ENCODE peak calls at places on chromosome 22, in seven cellular contexts. Y is Peyer's patch, D is IMR-90, K is vagina, L is testis, I is A549, Z is adrenal gland. N is an unnamed sample.

GRCh38 chr22:36860821-36861659 is at the start of gene NCF4:
- DNase-seq in Y (no peak), D (no peak), K (no peak), L (peak; percentile 58), I (no peak), Z (peak; percentile 82), N (no peak)

GRCh38 chr22:22616636-22617035 is 27.8 kb upstream of the GGTLC2 start:
- DNase-seq in Y (no peak), D (no peak), K (no peak), L (no peak), I (peak; percentile 7), Z (no peak), N (no peak)

GRCh38 chr22:23144926-23145906 is at the start of gene RAB36:
- DNase-seq in Y (peak; percentile 98), D (peak; percentile 98), K (peak; percentile 97), L (peak; percentile 100), I (peak; percentile 90), Z (peak; percentile 100), N (peak; percentile 90)

GRCh38 chr22:28582806-28583205 is 96.8 kb downstream of the TTC28 start:
- DNase-seq in Y (no peak), D (peak; percentile 81), K (no peak), L (no peak), I (no peak), Z (no peak), N (no peak)

GRCh38 chr22:26161746-26162145 is 7.5 kb upstream of the SEZ6L start:
- DNase-seq in Y (no peak), D (no peak), K (no peak), L (no peak), I (no peak), Z (no peak), N (no peak)

GRCh38 chr22:45155050-45155840 is 8.5 kb upstream of the NUP50 start:
- DNase-seq in Y (no peak), D (peak; percentile 72), K (no peak), L (no peak), I (no peak), Z (no peak), N (no peak)

GRCh38 chr22:45262931-45263789 is 21.6 kb upstream of the UPK3A start:
- DNase-seq in Y (peak; percentile 54), D (no peak), K (no peak), L (no peak), I (no peak), Z (peak; percentile 63), N (no peak)

GRCh38 chr22:26516503-26516902 is 4.2 kb upstream of the TFIP11 start:
- DNase-seq in Y (no peak), D (no peak), K (no peak), L (no peak), I (no peak), Z (no peak), N (no peak)

GRCh38 chr22:26444777-26445176 is 15.7 kb downstream of the ASPHD2 start:
- DNase-seq in Y (no peak), D (no peak), K (no peak), L (no peak), I (no peak), Z (no peak), N (no peak)

GRCh38 chr22:27752771-27753170 is 48.8 kb downstream of the MN1 start:
- DNase-seq in Y (no peak), D (no peak), K (no peak), L (peak; percentile 40), I (no peak), Z (no peak), N (peak; percentile 45)

GRCh38 chr22:32142600-32142999 is 16.5 kb downstream of the C22orf42 start:
- DNase-seq in Y (no peak), D (no peak), K (no peak), L (peak; percentile 6), I (no peak), Z (no peak), N (no peak)

GRCh38 chr22:40244586-40244985 is 66.9 kb downstream of the TNRC6B start:
- DNase-seq in Y (no peak), D (no peak), K (no peak), L (no peak), I (no peak), Z (no peak), N (no peak)

GRCh38 chr22:42742940-42743339 is 22.3 kb upstream of the A4GALT start:
- DNase-seq in Y (no peak), D (no peak), K (no peak), L (peak; percentile 77), I (no peak), Z (no peak), N (no peak)

GRCh38 chr22:44025171-44026065 is 1.3 kb downstream of the PARVB start:
- DNase-seq in Y (no peak), D (no peak), K (no peak), L (peak; percentile 50), I (no peak), Z (no peak), N (no peak)

GRCh38 chr22:44701824-44702478 is at the start of gene PRR5:
- DNase-seq in Y (peak; percentile 91), D (peak; percentile 91), K (no peak), L (peak; percentile 66), I (peak; percentile 33), Z (peak; percentile 84), N (no peak)

GRCh38 chr22:44638966-44639739 is 62.9 kb upstream of the PRR5 start:
- DNase-seq in Y (peak; percentile 31), D (no peak), K (no peak), L (no peak), I (no peak), Z (no peak), N (no peak)

GRCh38 chr22:20773793-20774212 is at the start of gene SERPIND1:
- DNase-seq in Y (no peak), D (no peak), K (no peak), L (no peak), I (no peak), Z (no peak), N (no peak)

GRCh38 chr22:35135165-35135564 is 69.2 kb downstream of the ISX start:
- DNase-seq in Y (no peak), D (no peak), K (no peak), L (no peak), I (no peak), Z (no peak), N (no peak)

GRCh38 chr22:19853879-19854777 is 546 bp downstream of the GNB1L start:
- DNase-seq in Y (no peak), D (no peak), K (peak; percentile 90), L (peak; percentile 33), I (no peak), Z (peak; percentile 20), N (no peak)

GRCh38 chr22:25970348-25970995 is 198.8 kb upstream of the SEZ6L start:
- DNase-seq in Y (no peak), D (no peak), K (no peak), L (no peak), I (no peak), Z (no peak), N (no peak)

GRCh38 chr22:49725516-49725915 is 102.2 kb downstream of the BRD1 start:
- DNase-seq in Y (no peak), D (no peak), K (no peak), L (no peak), I (no peak), Z (no peak), N (no peak)
- TF ChIP-seq POLR2A in Y (no peak), D (no peak), K (no peak), L (no peak), I (no peak), Z (no peak), N (no peak)

GRCh38 chr22:31106651-31107205 is 640 bp downstream of the SELENOM start:
- DNase-seq in Y (peak; percentile 49), D (peak; percentile 55), K (no peak), L (no peak), I (no peak), Z (peak; percentile 56), N (no peak)

GRCh38 chr22:31106001-31106571 is 1.3 kb downstream of the SELENOM start:
- DNase-seq in Y (peak; percentile 55), D (no peak), K (no peak), L (no peak), I (no peak), Z (no peak), N (no peak)

GRCh38 chr22:31105282-31105929 is 2.0 kb downstream of the SELENOM start:
- DNase-seq in Y (no peak), D (no peak), K (no peak), L (no peak), I (no peak), Z (no peak), N (no peak)

GRCh38 chr22:31104869-31105268 is 2.5 kb downstream of the SELENOM start:
- DNase-seq in Y (peak; percentile 43), D (no peak), K (no peak), L (peak; percentile 67), I (no peak), Z (no peak), N (no peak)

DNA sequence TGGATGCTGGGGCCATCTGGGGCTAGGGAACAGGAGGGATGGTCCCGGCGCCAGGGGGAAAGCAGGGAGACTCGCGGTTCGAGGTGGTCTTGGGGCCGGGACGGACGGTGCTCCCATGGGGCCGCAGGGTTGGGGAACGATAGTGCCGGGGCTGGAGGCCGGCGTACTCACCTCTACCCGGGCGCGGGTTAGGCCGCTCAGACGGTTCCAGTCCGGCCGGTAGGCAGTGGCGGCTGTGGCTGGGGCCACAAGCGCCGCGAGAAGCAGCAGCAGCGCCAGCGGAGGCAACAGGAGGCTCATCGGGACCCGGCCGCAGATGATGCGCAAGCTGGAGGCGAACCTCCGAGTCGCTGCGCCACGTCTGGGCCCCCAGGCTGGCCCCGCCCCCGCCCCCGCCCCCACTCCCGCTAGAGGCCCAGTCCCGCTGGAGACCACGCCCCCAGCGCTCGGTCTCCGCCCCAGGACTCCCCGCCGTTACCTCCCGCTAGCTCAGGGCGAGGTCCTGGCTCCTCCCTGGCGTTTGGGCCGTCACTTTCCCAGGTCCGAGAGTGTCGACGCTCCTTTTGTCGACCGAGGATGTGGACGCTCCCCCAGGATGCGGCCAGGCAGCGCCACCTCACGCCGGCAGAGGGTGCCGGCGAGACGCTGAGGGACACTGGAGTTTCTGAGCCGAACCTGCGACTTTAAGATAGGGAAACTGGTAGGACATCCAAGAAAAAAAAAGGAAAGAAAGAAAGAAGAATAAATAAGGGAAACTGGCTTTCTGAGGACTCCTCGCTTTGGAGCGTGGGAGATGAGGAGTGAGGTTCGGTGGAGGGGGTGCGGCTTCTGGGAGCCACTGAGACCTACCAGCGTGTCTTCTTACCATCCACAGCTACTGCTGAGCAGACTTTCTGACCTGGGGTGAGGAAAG is at the start of gene SELENOM:
- DNase-seq in Y (peak; percentile 97), D (peak; percentile 98), K (peak; percentile 97), L (peak; percentile 96), I (peak; percentile 80), Z (peak; percentile 98), N (peak; percentile 92)
- TF ChIP-seq POLR2A in Y (peak; percentile 36), D (peak; percentile 95), K (peak; percentile 21), L (no peak), I (peak; percentile 55), Z (peak; percentile 70), N (no peak)

DNA sequence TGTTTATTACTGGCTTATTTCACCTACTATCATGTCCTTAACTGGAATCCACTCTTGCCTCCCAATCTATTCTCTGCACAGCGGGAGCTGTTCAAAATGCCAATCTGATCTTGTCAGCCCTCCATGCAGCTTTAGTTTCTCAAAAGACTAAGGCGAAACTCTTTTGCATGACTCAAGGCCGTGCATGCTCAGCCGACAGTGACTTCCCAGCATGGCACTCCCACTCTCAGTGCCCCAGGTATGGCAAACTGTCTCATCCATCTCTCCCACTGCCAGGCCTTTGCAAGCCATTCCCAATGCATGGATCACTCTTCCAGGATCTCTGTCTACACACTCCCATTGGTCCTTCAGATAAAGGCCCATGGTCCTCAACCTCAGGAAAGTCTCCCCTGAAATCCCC is 245.9 kb downstream of the LARGE1 start:
- DNase-seq in Y (no peak), D (no peak), K (no peak), L (no peak), I (no peak), Z (no peak), N (no peak)
- TF ChIP-seq POLR2A in Y (no peak), D (no peak), K (no peak), L (no peak), I (no peak), Z (no peak), N (no peak)

GRCh38 chr22:30609260-30610185 is 2.5 kb downstream of the TCN2 start:
- DNase-seq in Y (peak; percentile 76), D (peak; percentile 86), K (no peak), L (peak; percentile 30), I (peak; percentile 78), Z (peak; percentile 75), N (peak; percentile 76)
- TF ChIP-seq POLR2A in Y (peak; percentile 82), D (no peak), K (no peak), L (no peak), I (no peak), Z (peak; percentile 58), N (no peak)

N was measured in H54.